ENCODE peak calls at places on chromosomes 7 and 10, in eight cellular contexts. F, J, K, N, T, Q, I and W are unnamed samples.

GRCh38 chr7:157785486-157786186 is 448.8 kb downstream of the DNAJB6 start:
- DNase-seq in F (no peak), J (no peak), K (no peak), N (no peak), T (no peak), Q (no peak), I (no peak), W (no peak)

GRCh38 chr7:135233570-135233969 is at the start of gene STRA8:
- DNase-seq in F (no peak), J (no peak), K (no peak), N (no peak), T (no peak), Q (no peak), I (no peak), W (no peak)

GRCh38 chr7:150377116-150377979 is 1.8 kb upstream of the ZNF775 start:
- DNase-seq in F (peak; percentile 33), J (no peak), K (no peak), N (no peak), T (peak; percentile 75), Q (peak; percentile 73), I (no peak), W (no peak)

GRCh38 chr7:57198801-57199200 is 66.6 kb upstream of the ZNF479 start:
- DNase-seq in F (no peak), J (no peak), K (no peak), N (no peak), T (no peak), Q (no peak), I (no peak), W (no peak)

GRCh38 chr7:158587425-158588084 is at the start of gene PTPRN2:
- DNase-seq in F (no peak), J (peak; percentile 89), K (peak; percentile 59), N (peak; percentile 58), T (peak; percentile 11), Q (peak; percentile 71), I (peak; percentile 62), W (no peak)

GRCh38 chr7:2959828-2960599 is 83.7 kb downstream of the CARD11 start:
- DNase-seq in F (no peak), J (no peak), K (no peak), N (no peak), T (no peak), Q (no peak), I (no peak), W (no peak)

GRCh38 chr7:138564365-138564764 is 104.3 kb downstream of the TRIM24 start:
- DNase-seq in F (no peak), J (no peak), K (no peak), N (no peak), T (no peak), Q (no peak), I (no peak), W (peak; percentile 82)

GRCh38 chr7:97005764-97006145 is 402 bp downstream of the DLX6 start:
- DNase-seq in F (no peak), J (no peak), K (no peak), N (no peak), T (no peak), Q (no peak), I (no peak), W (no peak)

GRCh38 chr7:151645311-151645710 is 125.6 kb upstream of the RHEB start:
- DNase-seq in F (no peak), J (no peak), K (no peak), N (no peak), T (no peak), Q (no peak), I (no peak), W (no peak)

GRCh38 chr7:3408814-3409595 is 108.0 kb downstream of the SDK1 start:
- DNase-seq in F (no peak), J (no peak), K (no peak), N (no peak), T (no peak), Q (no peak), I (no peak), W (no peak)

GRCh38 chr7:73976761-73977625 is 51.0 kb upstream of the ELN start:
- DNase-seq in F (no peak), J (no peak), K (no peak), N (no peak), T (no peak), Q (peak; percentile 16), I (no peak), W (no peak)

GRCh38 chr7:114070246-114070645 is 151.4 kb upstream of the PPP1R3A start:
- DNase-seq in F (no peak), J (no peak), K (no peak), N (no peak), T (no peak), Q (no peak), I (no peak), W (no peak)

GRCh38 chr7:47720141-47720906 is 138.4 kb upstream of the TNS3 start:
- DNase-seq in F (peak; percentile 36), J (no peak), K (peak; percentile 56), N (no peak), T (no peak), Q (no peak), I (peak; percentile 69), W (no peak)

GRCh38 chr10:6237189-6237496 is 34.4 kb downstream of the PFKFB3 start:
- DNase-seq in F (no peak), J (no peak), K (no peak), N (no peak), T (no peak), Q (no peak), I (no peak), W (no peak)

GRCh38 chr10:69241575-69241974 is 21.4 kb downstream of the HKDC1 start:
- DNase-seq in F (no peak), J (no peak), K (no peak), N (no peak), T (no peak), Q (no peak), I (no peak), W (no peak)

GRCh38 chr10:52108236-52108635 is 205.8 kb upstream of the DKK1 start:
- DNase-seq in F (no peak), J (no peak), K (no peak), N (no peak), T (no peak), Q (no peak), I (no peak), W (no peak)

GRCh38 chr10:83539528-83540308 is 599.6 kb upstream of the GHITM start:
- DNase-seq in F (no peak), J (no peak), K (peak; percentile 83), N (no peak), T (no peak), Q (no peak), I (peak; percentile 65), W (no peak)

GRCh38 chr7:81430150-81430549 is 339.7 kb downstream of the HGF start:
- DNase-seq in F (no peak), J (no peak), K (no peak), N (no peak), T (no peak), Q (no peak), I (no peak), W (no peak)

GRCh38 chr10:58608356-58608755 is 95.7 kb downstream of the BICC1 start:
- DNase-seq in F (no peak), J (no peak), K (no peak), N (no peak), T (no peak), Q (no peak), I (no peak), W (no peak)

DNA sequence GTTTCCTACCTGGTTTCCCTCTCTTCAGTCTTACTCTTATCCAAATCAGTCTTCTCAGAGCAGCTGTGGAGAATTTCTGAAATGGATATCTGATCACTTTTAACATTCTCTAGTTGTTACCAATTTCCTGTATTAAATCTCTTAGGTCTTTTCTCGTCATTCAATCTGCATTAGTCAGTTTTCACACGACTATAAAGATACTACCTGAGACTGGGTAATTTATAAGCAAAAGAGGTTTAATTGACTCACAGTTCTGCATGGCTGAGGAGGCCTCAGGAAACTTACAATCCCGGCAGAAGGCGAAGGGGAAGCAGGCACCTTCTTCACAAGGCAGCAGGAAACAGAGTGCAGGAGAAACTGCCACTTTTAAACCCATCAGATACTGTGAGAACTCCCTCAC is 444.8 kb downstream of the GATA3 start:
- DNase-seq in F (no peak), J (no peak), K (no peak), N (no peak), T (no peak), Q (no peak), I (no peak), W (no peak)
- H3K4me3 ChIP-seq in F (no peak overlapping the region), J (no peak overlapping the region), K (no peak overlapping the region), N (no peak overlapping the region), T (no peak overlapping the region), Q (no peak overlapping the region), I (no peak overlapping the region), W (no peak overlapping the region)

DNA sequence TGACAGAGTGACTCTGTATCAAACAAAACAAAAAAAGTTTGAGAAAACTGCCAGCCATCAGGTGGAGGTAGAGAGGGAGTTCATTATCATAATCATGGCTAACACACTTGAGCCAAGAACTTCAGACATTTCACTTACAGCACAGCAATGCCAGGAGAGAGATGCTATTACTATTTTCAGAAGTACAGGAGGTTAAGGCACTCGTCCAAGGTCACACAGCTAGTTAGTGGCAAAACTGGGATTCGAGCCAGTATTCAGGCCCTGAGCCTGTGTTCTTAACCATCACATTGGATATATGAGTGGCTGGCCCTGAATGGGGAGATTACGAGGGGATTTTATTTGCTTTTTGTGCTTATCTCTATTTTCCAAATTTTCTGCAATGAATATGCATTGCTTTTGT is 24.8 kb upstream of the UNC5B start:
- DNase-seq in F (no peak), J (no peak), K (no peak), N (no peak), T (peak; percentile 20), Q (no peak), I (no peak), W (peak; percentile 69)
- TF ChIP-seq CTCF in F (no peak), J (no peak), K (peak; percentile 39), N (no peak), T (no peak), Q (no peak), I (no peak), W (peak; percentile 14)

DNA sequence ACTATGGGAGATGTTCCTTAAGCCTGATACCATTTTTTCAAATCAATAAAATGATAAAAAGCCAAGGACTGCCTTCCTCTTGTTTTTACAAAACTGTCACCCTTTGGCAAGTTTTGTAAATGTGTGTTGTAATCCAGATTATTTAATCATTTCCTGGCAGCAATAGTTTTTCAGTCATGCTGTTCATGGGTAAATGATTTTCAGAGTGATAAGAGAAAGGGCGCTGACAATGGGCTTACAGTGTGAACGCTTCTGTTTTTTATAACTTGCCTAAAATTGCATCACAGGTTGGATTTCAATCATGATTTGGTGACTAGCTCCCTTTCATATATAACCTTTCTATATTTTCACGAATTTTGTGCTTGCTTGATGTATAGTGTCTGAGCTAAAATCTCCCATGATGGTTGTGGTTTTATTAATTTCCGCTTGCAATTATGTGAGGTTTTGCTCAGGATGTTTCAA is 19.0 kb upstream of the DMBT1 start:
- DNase-seq in F (no peak), J (no peak), K (no peak), N (no peak), T (peak; percentile 60), Q (no peak), I (no peak), W (no peak)
- H3K4me3 ChIP-seq in F (no peak overlapping the region), J (no peak overlapping the region), K (no peak overlapping the region), N (no peak overlapping the region), T (no peak overlapping the region), Q (no peak overlapping the region), I (no peak overlapping the region), W (no peak overlapping the region)

DNA sequence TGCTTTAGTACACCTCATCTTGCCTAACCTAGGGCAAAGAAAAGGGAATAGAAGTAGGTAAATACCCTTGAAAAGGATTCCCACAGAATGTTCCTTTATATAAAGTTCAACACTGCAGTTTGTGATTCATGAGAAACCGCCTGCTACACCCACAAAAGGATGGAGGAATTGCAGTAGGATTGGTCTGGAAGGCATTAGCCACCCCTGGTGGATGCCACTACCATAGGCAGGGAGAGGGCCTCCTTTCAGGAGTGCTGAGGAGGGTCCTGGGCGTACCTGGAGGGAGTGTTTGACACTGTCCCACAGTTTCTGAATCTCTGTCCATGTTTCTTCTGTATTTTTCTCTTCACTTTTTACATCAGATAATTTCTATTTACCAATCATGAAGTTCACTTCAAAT is 221.8 kb upstream of the TMEM72 start:
- DNase-seq in F (no peak), J (no peak), K (no peak), N (no peak), T (no peak), Q (no peak), I (no peak), W (no peak)
- TF ChIP-seq CTCF in F (no peak), J (peak; percentile 28), K (no peak), N (no peak), T (no peak), Q (no peak), I (no peak), W (peak; percentile 50)